ENCODE peak calls at places on chromosomes 6 and 20, in four cellular contexts. A, B, N and Z are unnamed samples.

GRCh38 chr6:47345761-47346160 is 36.1 kb upstream of the TNFRSF21 start:
- DNase-seq in A (no peak), B (no peak), N (no peak), Z (no peak)

GRCh38 chr6:45679163-45679562 is 301.4 kb upstream of the SUPT3H start:
- DNase-seq in A (no peak), B (no peak), N (no peak), Z (no peak)

GRCh38 chr6:73231986-73232391 is 6.7 kb upstream of the KHDC1L start:
- DNase-seq in A (no peak), B (no peak), N (no peak), Z (no peak)

GRCh38 chr6:90008908-90009501 is 114.7 kb downstream of the GJA10 start:
- DNase-seq in A (no peak), B (no peak), N (no peak), Z (no peak)

GRCh38 chr20:21102691-21103311 is 3.4 kb downstream of the LINC00237 start:
- DNase-seq in A (peak; percentile 64), B (peak; percentile 68), N (no peak), Z (no peak)

GRCh38 chr20:44092551-44093248 is 94.3 kb downstream of the JPH2 start:
- DNase-seq in A (peak; percentile 54), B (no peak), N (no peak), Z (peak; percentile 29)

GRCh38 chr6:102126488-102126887 is 733.0 kb downstream of the GRIK2 start:
- DNase-seq in A (no peak), B (no peak), N (no peak), Z (no peak)

GRCh38 chr6:48915591-48915990 is 547.5 kb downstream of the MMUT start:
- DNase-seq in A (no peak), B (no peak), N (no peak), Z (no peak)

GRCh38 chr20:8527998-8528397 is 395.9 kb downstream of the PLCB1 start:
- DNase-seq in A (no peak), B (no peak), N (no peak), Z (no peak)

GRCh38 chr6:160831751-160832150 is 129.7 kb downstream of the PLG start:
- DNase-seq in A (no peak), B (no peak), N (no peak), Z (no peak)

GRCh38 chr6:124873066-124873410 is 89.2 kb upstream of the RNF217 start:
- DNase-seq in A (no peak), B (no peak), N (no peak), Z (no peak)

GRCh38 chr20:25089662-25090061 is 7.7 kb upstream of the VSX1 start:
- DNase-seq in A (no peak), B (no peak), N (no peak), Z (no peak)
- H3K27ac ChIP-seq in A (no peak overlapping the region), B (no peak overlapping the region), N (no peak overlapping the region), Z (no peak overlapping the region)

DNA sequence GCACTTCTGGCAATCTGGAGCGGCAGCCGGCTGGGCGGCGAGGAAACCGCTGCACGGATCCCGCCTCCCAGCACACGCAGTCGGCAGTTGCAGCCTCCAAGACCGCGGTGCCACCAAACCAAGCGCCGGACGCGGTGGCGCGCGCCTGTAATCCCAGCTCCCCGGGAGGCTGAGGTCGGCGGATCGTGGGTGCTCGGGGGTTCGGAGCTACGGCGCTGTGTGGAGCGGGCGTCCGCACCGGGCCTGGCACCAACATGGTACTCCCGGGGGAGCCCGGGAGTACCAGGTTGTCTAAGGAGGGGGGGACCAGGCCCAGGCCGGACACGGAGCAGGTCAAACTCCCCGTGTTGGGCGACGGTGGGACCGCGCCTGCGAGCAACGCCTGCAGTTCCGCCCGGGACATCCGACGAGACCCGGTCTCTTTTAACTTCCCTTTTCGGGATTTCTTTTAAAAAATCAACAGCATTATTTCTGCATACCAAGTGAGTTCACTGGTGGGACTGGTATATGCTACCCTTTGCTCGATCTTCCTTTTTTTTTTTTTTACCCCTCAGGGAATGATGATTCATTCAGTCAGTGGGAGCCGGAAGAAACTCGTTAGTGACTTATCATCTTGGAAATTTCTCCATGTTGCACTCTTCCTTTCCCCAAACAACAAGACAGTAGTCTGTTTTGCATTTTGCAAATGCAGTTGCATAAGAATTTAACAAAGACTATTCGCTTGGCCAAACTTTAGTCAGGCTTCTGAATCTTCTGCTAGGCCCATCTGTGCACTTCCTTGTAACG is 27.6 kb downstream of the ZNF311 start:
- DNase-seq in A (no peak), B (no peak), N (no peak), Z (no peak)
- H3K4me3 ChIP-seq in A (peak overlapping the region; percentile 19), B (peak overlapping the region; percentile 16), N (no peak overlapping the region), Z (no peak overlapping the region)

GRCh38 chr6:391559-392440 is at the start of gene IRF4:
- DNase-seq in A (peak; percentile 55), B (no peak), N (no peak), Z (no peak)

GRCh38 chr6:392441-393390 is 1.2 kb downstream of the IRF4 start:
- DNase-seq in A (no peak), B (no peak), N (no peak), Z (peak; percentile 44)

GRCh38 chr6:389622-390021 is 1.9 kb upstream of the IRF4 start:
- DNase-seq in A (no peak), B (no peak), N (no peak), Z (no peak)

GRCh38 chr6:389143-389542 is 2.4 kb upstream of the IRF4 start:
- DNase-seq in A (no peak), B (no peak), N (no peak), Z (no peak)

GRCh38 chr6:390914-391558 is 516 bp upstream of the IRF4 start:
- DNase-seq in A (no peak), B (no peak), N (no peak), Z (no peak)
- TF ChIP-seq CTCF in A (no peak), B (no peak), N (no peak), Z (peak; percentile 27)

GRCh38 chr6:109052852-109053251 is 41.8 kb downstream of the SESN1 start:
- DNase-seq in A (no peak), B (no peak), N (no peak), Z (no peak)

GRCh38 chr6:109052015-109052651 is 42.5 kb downstream of the SESN1 start:
- DNase-seq in A (no peak), B (no peak), N (no peak), Z (no peak)

GRCh38 chr6:109050447-109051102 is 44.1 kb downstream of the SESN1 start:
- DNase-seq in A (no peak), B (no peak), N (no peak), Z (no peak)

GRCh38 chr6:109050012-109050411 is 44.6 kb downstream of the SESN1 start:
- DNase-seq in A (no peak), B (no peak), N (no peak), Z (no peak)

GRCh38 chr6:109051301-109051700 is 43.3 kb downstream of the SESN1 start:
- DNase-seq in A (no peak), B (no peak), N (no peak), Z (no peak)
- H3K27ac ChIP-seq in A (peak overlapping the region; percentile 60), B (no peak overlapping the region), N (no peak overlapping the region), Z (no peak overlapping the region)

GRCh38 chr6:168895102-168895812 is 358.4 kb downstream of the THBS2 start:
- DNase-seq in A (peak; percentile 81), B (peak; percentile 87), N (peak; percentile 43), Z (peak; percentile 77)
- H3K4me3 ChIP-seq in A (no peak overlapping the region), B (no peak overlapping the region), N (peak overlapping the region; percentile 29), Z (no peak overlapping the region)

DNA sequence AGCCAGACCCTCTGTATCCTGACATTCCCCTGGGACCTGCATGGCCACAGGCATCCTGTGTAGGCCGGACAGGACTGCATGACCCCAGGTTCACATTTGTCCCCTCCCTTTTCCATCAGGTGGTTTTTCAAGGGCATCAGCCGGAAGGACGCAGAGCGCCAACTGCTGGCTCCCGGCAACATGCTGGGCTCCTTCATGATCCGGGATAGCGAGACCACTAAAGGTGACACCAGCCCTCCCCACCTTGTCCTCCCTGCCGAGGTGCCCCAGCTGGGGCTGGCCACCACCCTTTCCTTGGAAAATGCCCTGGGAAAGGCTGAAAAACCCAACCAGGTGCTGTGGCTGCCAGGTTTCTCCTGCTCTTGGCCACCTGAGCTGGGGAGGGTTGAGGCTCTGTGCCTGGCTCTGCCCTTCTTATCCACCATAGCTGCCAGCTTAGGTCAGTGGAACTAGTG is 27.6 kb downstream of the HCK start:
- DNase-seq in A (no peak), B (no peak), N (peak; percentile 8), Z (no peak)
- TF ChIP-seq CTCF in A (no peak), B (no peak), N (peak; percentile 39), Z (peak; percentile 14)

DNA sequence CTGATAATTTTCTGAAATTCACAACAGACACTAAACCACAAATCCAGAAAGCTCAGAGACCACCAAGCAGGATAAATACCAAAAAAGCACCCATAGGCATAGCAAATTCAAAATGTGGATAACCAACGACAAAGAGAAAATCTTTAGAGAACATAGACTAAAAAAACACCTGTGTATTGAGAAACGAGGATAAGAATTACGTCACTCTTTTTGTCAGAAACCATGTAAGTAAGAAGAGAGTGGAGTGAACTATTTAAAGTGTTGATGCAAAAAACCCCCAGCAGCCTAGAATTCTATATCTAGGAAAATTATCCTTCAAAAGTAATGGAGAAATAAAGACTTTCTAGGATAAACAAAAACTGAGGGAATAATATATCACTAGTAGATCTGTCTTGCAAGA is 126.9 kb upstream of the SCGN start:
- DNase-seq in A (no peak), B (no peak), N (no peak), Z (no peak)
- H3K27ac ChIP-seq in A (no peak overlapping the region), B (no peak overlapping the region), N (no peak overlapping the region), Z (no peak overlapping the region)

GRCh38 chr20:41467690-41468089 is 101.1 kb upstream of the EMILIN3 start:
- DNase-seq in A (no peak), B (no peak), N (no peak), Z (no peak)

GRCh38 chr20:41466836-41467619 is 100.4 kb upstream of the EMILIN3 start:
- DNase-seq in A (no peak), B (no peak), N (no peak), Z (no peak)

GRCh38 chr20:41469868-41470267 is 103.2 kb upstream of the EMILIN3 start:
- DNase-seq in A (no peak), B (no peak), N (no peak), Z (no peak)

GRCh38 chr20:41470362-41471095 is 103.9 kb upstream of the EMILIN3 start:
- DNase-seq in A (no peak), B (no peak), N (no peak), Z (no peak)

GRCh38 chr20:41468994-41469600 is 102.5 kb upstream of the EMILIN3 start:
- DNase-seq in A (no peak), B (no peak), N (no peak), Z (no peak)
- H3K4me3 ChIP-seq in A (no peak overlapping the region), B (no peak overlapping the region), N (no peak overlapping the region), Z (no peak overlapping the region)